ENCODE peak calls at places on chromosomes 5 and 9, in six cellular contexts. One of them, this sample, is unnamed.

GRCh38 chr5:143143973-143144372 is 259.5 kb downstream of the NR3C1 start:
- DNase-seq in pulmonary artery endothelial cell: no peak
- DNase-seq in fibroblast of lung: no peak
- DNase-seq in H7: no peak
- DNase-seq in glutamatergic neuron: no peak
- DNase-seq in left ventricle myocardium inferior: no peak
- DNase-seq in this sample: no peak

GRCh38 chr5:6717687-6718086 is 4.5 kb downstream of the TENT4A start:
- DNase-seq in pulmonary artery endothelial cell: no peak
- DNase-seq in fibroblast of lung: no peak
- DNase-seq in H7: no peak
- DNase-seq in glutamatergic neuron: no peak
- DNase-seq in left ventricle myocardium inferior: no peak
- DNase-seq in this sample: no peak

GRCh38 chr5:74337252-74338100 is 303.1 kb downstream of the ENC1 start:
- DNase-seq in pulmonary artery endothelial cell: no peak
- DNase-seq in fibroblast of lung: no peak
- DNase-seq in H7: no peak
- DNase-seq in glutamatergic neuron: no peak
- DNase-seq in left ventricle myocardium inferior: no peak
- DNase-seq in this sample: no peak

GRCh38 chr5:32519508-32519907 is 65.8 kb upstream of the SUB1 start:
- DNase-seq in pulmonary artery endothelial cell: no peak
- DNase-seq in fibroblast of lung: no peak
- DNase-seq in H7: no peak
- DNase-seq in glutamatergic neuron: no peak
- DNase-seq in left ventricle myocardium inferior: no peak
- DNase-seq in this sample: no peak

GRCh38 chr9:20373263-20373662 is 249.0 kb downstream of the MLLT3 start:
- DNase-seq in pulmonary artery endothelial cell: no peak
- DNase-seq in fibroblast of lung: no peak
- DNase-seq in H7: no peak
- DNase-seq in glutamatergic neuron: no peak
- DNase-seq in left ventricle myocardium inferior: no peak
- DNase-seq in this sample: no peak

GRCh38 chr9:135303865-135304499 is 175.6 kb upstream of the PPP1R26 start:
- DNase-seq in pulmonary artery endothelial cell: no peak
- DNase-seq in fibroblast of lung: no peak
- DNase-seq in H7: no peak
- DNase-seq in glutamatergic neuron: no peak
- DNase-seq in left ventricle myocardium inferior: no peak
- DNase-seq in this sample: no peak

GRCh38 chr5:4078544-4078943 is 482.9 kb downstream of the IRX1 start:
- DNase-seq in pulmonary artery endothelial cell: no peak
- DNase-seq in fibroblast of lung: no peak
- DNase-seq in H7: no peak
- DNase-seq in glutamatergic neuron: no peak
- DNase-seq in left ventricle myocardium inferior: no peak
- DNase-seq in this sample: peak

GRCh38 chr9:114910541-114910940 is 19.9 kb downstream of the TNFSF8 start:
- DNase-seq in pulmonary artery endothelial cell: no peak
- DNase-seq in fibroblast of lung: no peak
- DNase-seq in H7: no peak
- DNase-seq in glutamatergic neuron: no peak
- DNase-seq in left ventricle myocardium inferior: no peak
- DNase-seq in this sample: no peak

GRCh38 chr5:1668141-1668721 is 131.4 kb downstream of the MRPL36 start:
- DNase-seq in pulmonary artery endothelial cell: no peak
- DNase-seq in fibroblast of lung: no peak
- DNase-seq in H7: peak
- DNase-seq in glutamatergic neuron: peak
- DNase-seq in left ventricle myocardium inferior: no peak
- DNase-seq in this sample: no peak

This sample was measured in renal cortical epithelial cell.